ENCODE peak calls at places on chromosomes 4 and X, in ten cellular contexts. One of them, this sample, is unnamed.

GRCh38 chr4:23856630-23857029 is 33.2 kb downstream of the PPARGC1A start:
- DNase-seq in activated T-helper 1 cell treated with anti-CD3 and anti-CD28 coated beads, Interleukin-2, amount 50 U/mL, for 16 hours: no peak
- DNase-seq in M059J: no peak
- DNase-seq in ACHN: no peak
- DNase-seq in cerebellar nuclear complex: no peak
- DNase-seq in mammary epithelial cell: no peak
- DNase-seq in K562: no peak
- DNase-seq in activated naive CD8-positive, alpha-beta T cell treated with anti-CD3 and anti-CD28 coated beads for 36 hours: no peak
- DNase-seq in NCI-H2029 treated with DMSO at 0.1 percent for 48 hours: no peak
- DNase-seq in stimulated activated CD4-positive, alpha-beta T cell treated with anti-CD3 and anti-CD28 coated beads, Interleukin-1b, Interleukin-23, amount 100 ng/mL, for 48 hours: no peak
- DNase-seq in this sample: no peak

GRCh38 chrX:110944793-110945466 is 149.3 kb upstream of the CHRDL1 start:
- DNase-seq in activated T-helper 1 cell treated with anti-CD3 and anti-CD28 coated beads, Interleukin-2, amount 50 U/mL, for 16 hours: no peak
- DNase-seq in M059J: no peak
- DNase-seq in ACHN: no peak
- DNase-seq in cerebellar nuclear complex: no peak
- DNase-seq in mammary epithelial cell: peak
- DNase-seq in K562: no peak
- DNase-seq in activated naive CD8-positive, alpha-beta T cell treated with anti-CD3 and anti-CD28 coated beads for 36 hours: no peak
- DNase-seq in NCI-H2029 treated with DMSO at 0.1 percent for 48 hours: no peak
- DNase-seq in stimulated activated CD4-positive, alpha-beta T cell treated with anti-CD3 and anti-CD28 coated beads, Interleukin-1b, Interleukin-23, amount 100 ng/mL, for 48 hours: no peak
- DNase-seq in this sample: no peak

GRCh38 chr4:150082241-150082640 is 4.0 kb downstream of the DCLK2 start:
- DNase-seq in activated T-helper 1 cell treated with anti-CD3 and anti-CD28 coated beads, Interleukin-2, amount 50 U/mL, for 16 hours: no peak
- DNase-seq in M059J: no peak
- DNase-seq in ACHN: no peak
- DNase-seq in cerebellar nuclear complex: no peak
- DNase-seq in mammary epithelial cell: no peak
- DNase-seq in K562: no peak
- DNase-seq in activated naive CD8-positive, alpha-beta T cell treated with anti-CD3 and anti-CD28 coated beads for 36 hours: no peak
- DNase-seq in NCI-H2029 treated with DMSO at 0.1 percent for 48 hours: no peak
- DNase-seq in stimulated activated CD4-positive, alpha-beta T cell treated with anti-CD3 and anti-CD28 coated beads, Interleukin-1b, Interleukin-23, amount 100 ng/mL, for 48 hours: no peak
- DNase-seq in this sample: no peak

GRCh38 chr4:87078987-87079469 is 141.4 kb downstream of the KLHL8 start:
- DNase-seq in activated T-helper 1 cell treated with anti-CD3 and anti-CD28 coated beads, Interleukin-2, amount 50 U/mL, for 16 hours: no peak
- DNase-seq in M059J: no peak
- DNase-seq in ACHN: no peak
- DNase-seq in cerebellar nuclear complex: peak
- DNase-seq in mammary epithelial cell: no peak
- DNase-seq in K562: no peak
- DNase-seq in activated naive CD8-positive, alpha-beta T cell treated with anti-CD3 and anti-CD28 coated beads for 36 hours: no peak
- DNase-seq in NCI-H2029 treated with DMSO at 0.1 percent for 48 hours: no peak
- DNase-seq in stimulated activated CD4-positive, alpha-beta T cell treated with anti-CD3 and anti-CD28 coated beads, Interleukin-1b, Interleukin-23, amount 100 ng/mL, for 48 hours: no peak
- DNase-seq in this sample: peak

GRCh38 chr4:146333187-146333894 is 119.0 kb downstream of the REELD1 start:
- DNase-seq in activated T-helper 1 cell treated with anti-CD3 and anti-CD28 coated beads, Interleukin-2, amount 50 U/mL, for 16 hours: no peak
- DNase-seq in M059J: peak
- DNase-seq in ACHN: peak
- DNase-seq in cerebellar nuclear complex: no peak
- DNase-seq in mammary epithelial cell: peak
- DNase-seq in K562: no peak
- DNase-seq in activated naive CD8-positive, alpha-beta T cell treated with anti-CD3 and anti-CD28 coated beads for 36 hours: peak
- DNase-seq in NCI-H2029 treated with DMSO at 0.1 percent for 48 hours: no peak
- DNase-seq in stimulated activated CD4-positive, alpha-beta T cell treated with anti-CD3 and anti-CD28 coated beads, Interleukin-1b, Interleukin-23, amount 100 ng/mL, for 48 hours: peak
- DNase-seq in this sample: no peak

GRCh38 chrX:56789518-56790070 is 60.6 kb downstream of the NBDY start:
- DNase-seq in activated T-helper 1 cell treated with anti-CD3 and anti-CD28 coated beads, Interleukin-2, amount 50 U/mL, for 16 hours: no peak
- DNase-seq in M059J: no peak
- DNase-seq in ACHN: no peak
- DNase-seq in cerebellar nuclear complex: no peak
- DNase-seq in mammary epithelial cell: no peak
- DNase-seq in K562: no peak
- DNase-seq in activated naive CD8-positive, alpha-beta T cell treated with anti-CD3 and anti-CD28 coated beads for 36 hours: no peak
- DNase-seq in NCI-H2029 treated with DMSO at 0.1 percent for 48 hours: no peak
- DNase-seq in stimulated activated CD4-positive, alpha-beta T cell treated with anti-CD3 and anti-CD28 coated beads, Interleukin-1b, Interleukin-23, amount 100 ng/mL, for 48 hours: no peak
- DNase-seq in this sample: no peak

GRCh38 chrX:107360788-107361360 is 88.6 kb upstream of the FRMPD3 start:
- DNase-seq in activated T-helper 1 cell treated with anti-CD3 and anti-CD28 coated beads, Interleukin-2, amount 50 U/mL, for 16 hours: no peak
- DNase-seq in M059J: peak
- DNase-seq in ACHN: no peak
- DNase-seq in cerebellar nuclear complex: no peak
- DNase-seq in mammary epithelial cell: no peak
- DNase-seq in K562: no peak
- DNase-seq in activated naive CD8-positive, alpha-beta T cell treated with anti-CD3 and anti-CD28 coated beads for 36 hours: no peak
- DNase-seq in NCI-H2029 treated with DMSO at 0.1 percent for 48 hours: no peak
- DNase-seq in stimulated activated CD4-positive, alpha-beta T cell treated with anti-CD3 and anti-CD28 coated beads, Interleukin-1b, Interleukin-23, amount 100 ng/mL, for 48 hours: no peak
- DNase-seq in this sample: no peak

GRCh38 chrX:42375080-42375479 is 402.9 kb downstream of the PPP1R2C start:
- DNase-seq in activated T-helper 1 cell treated with anti-CD3 and anti-CD28 coated beads, Interleukin-2, amount 50 U/mL, for 16 hours: no peak
- DNase-seq in M059J: no peak
- DNase-seq in ACHN: no peak
- DNase-seq in cerebellar nuclear complex: no peak
- DNase-seq in mammary epithelial cell: no peak
- DNase-seq in K562: no peak
- DNase-seq in activated naive CD8-positive, alpha-beta T cell treated with anti-CD3 and anti-CD28 coated beads for 36 hours: no peak
- DNase-seq in NCI-H2029 treated with DMSO at 0.1 percent for 48 hours: no peak
- DNase-seq in stimulated activated CD4-positive, alpha-beta T cell treated with anti-CD3 and anti-CD28 coated beads, Interleukin-1b, Interleukin-23, amount 100 ng/mL, for 48 hours: no peak
- DNase-seq in this sample: no peak

GRCh38 chrX:108000751-108001150 is 18.6 kb upstream of the TEX13B start:
- DNase-seq in activated T-helper 1 cell treated with anti-CD3 and anti-CD28 coated beads, Interleukin-2, amount 50 U/mL, for 16 hours: no peak
- DNase-seq in M059J: no peak
- DNase-seq in ACHN: no peak
- DNase-seq in cerebellar nuclear complex: no peak
- DNase-seq in mammary epithelial cell: peak
- DNase-seq in K562: no peak
- DNase-seq in activated naive CD8-positive, alpha-beta T cell treated with anti-CD3 and anti-CD28 coated beads for 36 hours: no peak
- DNase-seq in NCI-H2029 treated with DMSO at 0.1 percent for 48 hours: no peak
- DNase-seq in stimulated activated CD4-positive, alpha-beta T cell treated with anti-CD3 and anti-CD28 coated beads, Interleukin-1b, Interleukin-23, amount 100 ng/mL, for 48 hours: no peak
- DNase-seq in this sample: no peak

GRCh38 chr4:1870578-1871443 is at the start of gene NSD2:
- DNase-seq in activated T-helper 1 cell treated with anti-CD3 and anti-CD28 coated beads, Interleukin-2, amount 50 U/mL, for 16 hours: peak
- DNase-seq in M059J: peak
- DNase-seq in ACHN: peak
- DNase-seq in cerebellar nuclear complex: no peak
- DNase-seq in mammary epithelial cell: peak
- DNase-seq in K562: peak
- DNase-seq in activated naive CD8-positive, alpha-beta T cell treated with anti-CD3 and anti-CD28 coated beads for 36 hours: peak
- DNase-seq in NCI-H2029 treated with DMSO at 0.1 percent for 48 hours: peak
- DNase-seq in stimulated activated CD4-positive, alpha-beta T cell treated with anti-CD3 and anti-CD28 coated beads, Interleukin-1b, Interleukin-23, amount 100 ng/mL, for 48 hours: peak
- DNase-seq in this sample: peak

GRCh38 chr4:117640836-117641235 is 393.4 kb upstream of the NDST3 start:
- DNase-seq in activated T-helper 1 cell treated with anti-CD3 and anti-CD28 coated beads, Interleukin-2, amount 50 U/mL, for 16 hours: no peak
- DNase-seq in M059J: no peak
- DNase-seq in ACHN: no peak
- DNase-seq in cerebellar nuclear complex: no peak
- DNase-seq in mammary epithelial cell: no peak
- DNase-seq in K562: no peak
- DNase-seq in activated naive CD8-positive, alpha-beta T cell treated with anti-CD3 and anti-CD28 coated beads for 36 hours: no peak
- DNase-seq in NCI-H2029 treated with DMSO at 0.1 percent for 48 hours: no peak
- DNase-seq in stimulated activated CD4-positive, alpha-beta T cell treated with anti-CD3 and anti-CD28 coated beads, Interleukin-1b, Interleukin-23, amount 100 ng/mL, for 48 hours: no peak
- DNase-seq in this sample: no peak

GRCh38 chr4:87949961-87950360 is 25.6 kb upstream of the SPP1 start:
- DNase-seq in activated T-helper 1 cell treated with anti-CD3 and anti-CD28 coated beads, Interleukin-2, amount 50 U/mL, for 16 hours: no peak
- DNase-seq in M059J: peak
- DNase-seq in ACHN: peak
- DNase-seq in cerebellar nuclear complex: no peak
- DNase-seq in mammary epithelial cell: peak
- DNase-seq in K562: no peak
- DNase-seq in activated naive CD8-positive, alpha-beta T cell treated with anti-CD3 and anti-CD28 coated beads for 36 hours: no peak
- DNase-seq in NCI-H2029 treated with DMSO at 0.1 percent for 48 hours: peak
- DNase-seq in stimulated activated CD4-positive, alpha-beta T cell treated with anti-CD3 and anti-CD28 coated beads, Interleukin-1b, Interleukin-23, amount 100 ng/mL, for 48 hours: no peak
- DNase-seq in this sample: peak

GRCh38 chr4:104352211-104352610 is 142.5 kb downstream of the CXXC4 start:
- DNase-seq in activated T-helper 1 cell treated with anti-CD3 and anti-CD28 coated beads, Interleukin-2, amount 50 U/mL, for 16 hours: no peak
- DNase-seq in M059J: no peak
- DNase-seq in ACHN: peak
- DNase-seq in cerebellar nuclear complex: no peak
- DNase-seq in mammary epithelial cell: peak
- DNase-seq in K562: no peak
- DNase-seq in activated naive CD8-positive, alpha-beta T cell treated with anti-CD3 and anti-CD28 coated beads for 36 hours: no peak
- DNase-seq in NCI-H2029 treated with DMSO at 0.1 percent for 48 hours: no peak
- DNase-seq in stimulated activated CD4-positive, alpha-beta T cell treated with anti-CD3 and anti-CD28 coated beads, Interleukin-1b, Interleukin-23, amount 100 ng/mL, for 48 hours: no peak
- DNase-seq in this sample: no peak

GRCh38 chr4:70667710-70668535 is 1.6 kb upstream of the JCHAIN start:
- DNase-seq in activated T-helper 1 cell treated with anti-CD3 and anti-CD28 coated beads, Interleukin-2, amount 50 U/mL, for 16 hours: no peak
- DNase-seq in M059J: peak
- DNase-seq in ACHN: no peak
- DNase-seq in cerebellar nuclear complex: no peak
- DNase-seq in mammary epithelial cell: no peak
- DNase-seq in K562: no peak
- DNase-seq in activated naive CD8-positive, alpha-beta T cell treated with anti-CD3 and anti-CD28 coated beads for 36 hours: no peak
- DNase-seq in NCI-H2029 treated with DMSO at 0.1 percent for 48 hours: no peak
- DNase-seq in stimulated activated CD4-positive, alpha-beta T cell treated with anti-CD3 and anti-CD28 coated beads, Interleukin-1b, Interleukin-23, amount 100 ng/mL, for 48 hours: no peak
- DNase-seq in this sample: no peak

GRCh38 chr4:180674629-180675367 is 1568.4 kb upstream of the TENM3 start:
- DNase-seq in activated T-helper 1 cell treated with anti-CD3 and anti-CD28 coated beads, Interleukin-2, amount 50 U/mL, for 16 hours: no peak
- DNase-seq in M059J: no peak
- DNase-seq in ACHN: no peak
- DNase-seq in cerebellar nuclear complex: no peak
- DNase-seq in mammary epithelial cell: no peak
- DNase-seq in K562: no peak
- DNase-seq in activated naive CD8-positive, alpha-beta T cell treated with anti-CD3 and anti-CD28 coated beads for 36 hours: no peak
- DNase-seq in NCI-H2029 treated with DMSO at 0.1 percent for 48 hours: no peak
- DNase-seq in stimulated activated CD4-positive, alpha-beta T cell treated with anti-CD3 and anti-CD28 coated beads, Interleukin-1b, Interleukin-23, amount 100 ng/mL, for 48 hours: no peak
- DNase-seq in this sample: no peak

GRCh38 chrX:41734530-41734929 is 10.5 kb downstream of the GPR82 start:
- DNase-seq in activated T-helper 1 cell treated with anti-CD3 and anti-CD28 coated beads, Interleukin-2, amount 50 U/mL, for 16 hours: no peak
- DNase-seq in M059J: peak
- DNase-seq in ACHN: peak
- DNase-seq in cerebellar nuclear complex: no peak
- DNase-seq in mammary epithelial cell: peak
- DNase-seq in K562: no peak
- DNase-seq in activated naive CD8-positive, alpha-beta T cell treated with anti-CD3 and anti-CD28 coated beads for 36 hours: no peak
- DNase-seq in NCI-H2029 treated with DMSO at 0.1 percent for 48 hours: no peak
- DNase-seq in stimulated activated CD4-positive, alpha-beta T cell treated with anti-CD3 and anti-CD28 coated beads, Interleukin-1b, Interleukin-23, amount 100 ng/mL, for 48 hours: no peak
- DNase-seq in this sample: peak

GRCh38 chrX:22095306-22095705 is 63.2 kb downstream of the PHEX start:
- DNase-seq in activated T-helper 1 cell treated with anti-CD3 and anti-CD28 coated beads, Interleukin-2, amount 50 U/mL, for 16 hours: no peak
- DNase-seq in M059J: no peak
- DNase-seq in ACHN: no peak
- DNase-seq in cerebellar nuclear complex: no peak
- DNase-seq in mammary epithelial cell: no peak
- DNase-seq in K562: no peak
- DNase-seq in activated naive CD8-positive, alpha-beta T cell treated with anti-CD3 and anti-CD28 coated beads for 36 hours: no peak
- DNase-seq in NCI-H2029 treated with DMSO at 0.1 percent for 48 hours: no peak
- DNase-seq in stimulated activated CD4-positive, alpha-beta T cell treated with anti-CD3 and anti-CD28 coated beads, Interleukin-1b, Interleukin-23, amount 100 ng/mL, for 48 hours: no peak
- DNase-seq in this sample: no peak

GRCh38 chrX:130295519-130296314 is 27.0 kb upstream of the ZNF280C start:
- DNase-seq in activated T-helper 1 cell treated with anti-CD3 and anti-CD28 coated beads, Interleukin-2, amount 50 U/mL, for 16 hours: no peak
- DNase-seq in M059J: no peak
- DNase-seq in ACHN: no peak
- DNase-seq in cerebellar nuclear complex: no peak
- DNase-seq in mammary epithelial cell: peak
- DNase-seq in K562: no peak
- DNase-seq in activated naive CD8-positive, alpha-beta T cell treated with anti-CD3 and anti-CD28 coated beads for 36 hours: no peak
- DNase-seq in NCI-H2029 treated with DMSO at 0.1 percent for 48 hours: no peak
- DNase-seq in stimulated activated CD4-positive, alpha-beta T cell treated with anti-CD3 and anti-CD28 coated beads, Interleukin-1b, Interleukin-23, amount 100 ng/mL, for 48 hours: no peak
- DNase-seq in this sample: no peak

GRCh38 chrX:10529344-10529743 is 91.0 kb downstream of the MID1 start:
- DNase-seq in activated T-helper 1 cell treated with anti-CD3 and anti-CD28 coated beads, Interleukin-2, amount 50 U/mL, for 16 hours: no peak
- DNase-seq in M059J: peak
- DNase-seq in ACHN: no peak
- DNase-seq in cerebellar nuclear complex: no peak
- DNase-seq in mammary epithelial cell: peak
- DNase-seq in K562: no peak
- DNase-seq in activated naive CD8-positive, alpha-beta T cell treated with anti-CD3 and anti-CD28 coated beads for 36 hours: no peak
- DNase-seq in NCI-H2029 treated with DMSO at 0.1 percent for 48 hours: no peak
- DNase-seq in stimulated activated CD4-positive, alpha-beta T cell treated with anti-CD3 and anti-CD28 coated beads, Interleukin-1b, Interleukin-23, amount 100 ng/mL, for 48 hours: no peak
- DNase-seq in this sample: peak

This sample was measured in lung microvascular endothelial cell.